ENCODE peak calls at places on chromosomes 4 and X, in six cellular contexts. One of them, this sample, is unnamed. For H4K20me1, the result is how much of the 10 kb centered on the place peaks cover.

GRCh38 chrX:21781525-21781924 is 23.6 kb upstream of the SMPX start:
- DNase-seq in hepatocyte: no peak
- DNase-seq in fibroblast of lung: peak
- DNase-seq in K562: no peak
- DNase-seq in HCT116: no peak
- DNase-seq in OCI-LY7: no peak
- DNase-seq in this sample: no peak

GRCh38 chr4:14636563-14636962 is 365.7 kb upstream of the CPEB2 start:
- DNase-seq in HCT116: no peak
- DNase-seq in fibroblast of lung: no peak
- DNase-seq in OCI-LY7: no peak
- DNase-seq in K562: no peak
- DNase-seq in hepatocyte: no peak
- DNase-seq in this sample: no peak

GRCh38 chrX:120769576-120770341 is 105.9 kb downstream of the CT47B1 start:
- DNase-seq in hepatocyte: peak
- DNase-seq in K562: no peak
- DNase-seq in OCI-LY7: peak
- DNase-seq in fibroblast of lung: peak
- DNase-seq in HCT116: peak
- DNase-seq in this sample: peak

GRCh38 chr4:8287606-8288280 is 18.2 kb downstream of the HTRA3 start:
- DNase-seq in K562: no peak
- DNase-seq in hepatocyte: no peak
- DNase-seq in HCT116: no peak
- DNase-seq in OCI-LY7: no peak
- DNase-seq in fibroblast of lung: no peak
- DNase-seq in this sample: no peak

GRCh38 chr4:139797287-139797686 is 131.7 kb downstream of the MGST2 start:
- DNase-seq in fibroblast of lung: no peak
- DNase-seq in hepatocyte: no peak
- DNase-seq in HCT116: no peak
- DNase-seq in K562: no peak
- DNase-seq in OCI-LY7: no peak
- DNase-seq in this sample: no peak

GRCh38 chr4:92236907-92237306 is 66.9 kb upstream of the GRID2 start:
- DNase-seq in hepatocyte: no peak
- DNase-seq in K562: no peak
- DNase-seq in HCT116: no peak
- DNase-seq in fibroblast of lung: peak
- DNase-seq in OCI-LY7: no peak
- DNase-seq in this sample: no peak

GRCh38 chr4:15649914-15650545 is 5.1 kb downstream of the FBXL5 start:
- DNase-seq in fibroblast of lung: peak
- DNase-seq in OCI-LY7: peak
- DNase-seq in K562: peak
- DNase-seq in HCT116: peak
- DNase-seq in hepatocyte: peak
- DNase-seq in this sample: peak

GRCh38 chr4:156293657-156294297 is 340.1 kb upstream of the CTSO start:
- DNase-seq in HCT116: no peak
- DNase-seq in hepatocyte: peak
- DNase-seq in OCI-LY7: no peak
- DNase-seq in K562: no peak
- DNase-seq in fibroblast of lung: peak
- DNase-seq in this sample: no peak

GRCh38 chrX:96621811-96622210 is 62.8 kb upstream of the DIAPH2 start:
- DNase-seq in OCI-LY7: no peak
- DNase-seq in K562: no peak
- DNase-seq in fibroblast of lung: peak
- DNase-seq in hepatocyte: no peak
- DNase-seq in HCT116: no peak
- DNase-seq in this sample: no peak

GRCh38 chr4:144799486-144799885 is 153.5 kb downstream of the HHIP start:
- DNase-seq in hepatocyte: no peak
- DNase-seq in OCI-LY7: no peak
- DNase-seq in HCT116: no peak
- DNase-seq in fibroblast of lung: no peak
- DNase-seq in K562: no peak
- DNase-seq in this sample: no peak

GRCh38 chr4:3302164-3302785 is 9.5 kb downstream of the RGS12 start:
- DNase-seq in K562: no peak
- DNase-seq in fibroblast of lung: peak
- DNase-seq in HCT116: no peak
- DNase-seq in hepatocyte: no peak
- DNase-seq in OCI-LY7: no peak
- DNase-seq in this sample: no peak

GRCh38 chrX:52355108-52355507 is 13.7 kb upstream of the XAGE2 start:
- DNase-seq in fibroblast of lung: no peak
- DNase-seq in OCI-LY7: no peak
- DNase-seq in K562: no peak
- DNase-seq in hepatocyte: no peak
- DNase-seq in HCT116: no peak
- DNase-seq in this sample: no peak

GRCh38 chrX:24147165-24147564 is 2.4 kb upstream of the ZFX start:
- DNase-seq in OCI-LY7: no peak
- DNase-seq in hepatocyte: no peak
- DNase-seq in K562: no peak
- DNase-seq in fibroblast of lung: no peak
- DNase-seq in HCT116: no peak
- DNase-seq in this sample: no peak
- H3K27ac ChIP-seq in OCI-LY7: peak
- H3K27ac ChIP-seq in hepatocyte: peak
- H3K27ac ChIP-seq in K562: peak
- H3K27ac ChIP-seq in fibroblast of lung: no peak
- H3K27ac ChIP-seq in HCT116: peak
- H3K27ac ChIP-seq in this sample: no peak

DNA sequence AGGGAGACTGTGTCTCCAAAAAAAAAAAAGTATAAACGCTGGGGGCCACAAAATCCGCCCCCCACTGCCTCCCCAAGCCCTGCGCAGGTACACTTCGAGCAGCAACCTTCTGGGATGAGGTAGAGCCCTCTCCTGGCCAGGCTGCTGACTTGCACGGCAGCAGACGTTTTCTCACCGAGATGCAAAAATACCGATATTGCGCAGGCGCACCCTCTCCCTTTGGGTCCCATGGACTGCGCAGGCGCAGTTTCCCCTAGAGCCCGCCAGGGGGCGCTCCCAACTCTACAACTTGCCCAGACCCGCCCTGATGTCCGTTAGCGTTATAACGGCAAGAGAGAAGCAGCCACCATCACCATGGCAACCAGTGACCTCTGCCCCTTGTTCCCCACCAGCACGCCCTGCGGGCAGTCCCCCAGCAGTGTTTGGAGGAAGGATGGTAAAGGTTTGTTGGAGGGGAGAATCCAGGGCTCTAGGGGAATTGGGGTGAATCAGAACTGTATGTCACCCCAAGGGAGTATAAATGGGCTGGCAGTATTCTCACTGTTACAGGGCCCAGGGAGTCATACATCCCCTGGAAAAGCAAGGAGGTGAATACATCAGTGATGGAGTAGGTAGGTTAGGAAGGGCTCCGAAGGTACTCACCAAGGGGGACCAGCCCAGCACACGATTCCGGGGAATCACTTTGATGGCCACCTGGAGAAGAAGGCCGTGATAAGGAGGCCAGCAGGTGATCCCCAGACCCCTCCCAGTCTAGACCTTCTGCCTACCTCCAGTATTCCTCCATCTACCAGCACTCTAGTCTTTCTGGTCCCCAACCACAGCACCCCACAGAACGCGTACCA is 1.5 kb downstream of the PIM2 start:
- DNase-seq in HCT116: peak
- DNase-seq in fibroblast of lung: peak
- DNase-seq in hepatocyte: peak
- DNase-seq in OCI-LY7: peak
- DNase-seq in K562: peak
- DNase-seq in this sample: peak
- H4K20me1 ChIP-seq in HCT116: under half
- H4K20me1 ChIP-seq in fibroblast of lung: under half
- H4K20me1 ChIP-seq in hepatocyte: under half
- H4K20me1 ChIP-seq in OCI-LY7: under half
- H4K20me1 ChIP-seq in K562: under half
- H4K20me1 ChIP-seq in this sample: under half

GRCh38 chr4:38099908-38100407 is 139.8 kb downstream of the PTTG2 start:
- DNase-seq in K562: no peak
- DNase-seq in fibroblast of lung: peak
- DNase-seq in hepatocyte: no peak
- DNase-seq in HCT116: no peak
- DNase-seq in OCI-LY7: no peak
- DNase-seq in this sample: no peak
- H3K27ac ChIP-seq in K562: no peak
- H3K27ac ChIP-seq in fibroblast of lung: no peak
- H3K27ac ChIP-seq in hepatocyte: peak
- H3K27ac ChIP-seq in HCT116: no peak
- H3K27ac ChIP-seq in OCI-LY7: no peak
- H3K27ac ChIP-seq in this sample: no peak

GRCh38 chr4:7058792-7059191 is 9.1 kb downstream of the GRPEL1 start:
- DNase-seq in HCT116: no peak
- DNase-seq in OCI-LY7: no peak
- DNase-seq in K562: no peak
- DNase-seq in fibroblast of lung: no peak
- DNase-seq in hepatocyte: no peak
- DNase-seq in this sample: no peak

GRCh38 chr4:7052923-7053715 is 9.9 kb downstream of the TADA2B start:
- DNase-seq in hepatocyte: no peak
- DNase-seq in fibroblast of lung: peak
- DNase-seq in OCI-LY7: no peak
- DNase-seq in K562: no peak
- DNase-seq in HCT116: no peak
- DNase-seq in this sample: no peak

GRCh38 chr4:7055111-7055989 is 12.2 kb downstream of the TADA2B start:
- DNase-seq in hepatocyte: no peak
- DNase-seq in fibroblast of lung: no peak
- DNase-seq in K562: no peak
- DNase-seq in HCT116: no peak
- DNase-seq in OCI-LY7: no peak
- DNase-seq in this sample: no peak

GRCh38 chr4:7054106-7054880 is 11.1 kb downstream of the TADA2B start:
- DNase-seq in HCT116: no peak
- DNase-seq in OCI-LY7: no peak
- DNase-seq in fibroblast of lung: no peak
- DNase-seq in K562: no peak
- DNase-seq in hepatocyte: no peak
- DNase-seq in this sample: no peak

GRCh38 chr4:7055990-7056325 is 11.9 kb downstream of the GRPEL1 start:
- DNase-seq in K562: no peak
- DNase-seq in fibroblast of lung: no peak
- DNase-seq in OCI-LY7: no peak
- DNase-seq in HCT116: no peak
- DNase-seq in hepatocyte: no peak
- DNase-seq in this sample: no peak
- H4K20me1 ChIP-seq in K562: under half
- H4K20me1 ChIP-seq in fibroblast of lung: under half
- H4K20me1 ChIP-seq in OCI-LY7: under half
- H4K20me1 ChIP-seq in HCT116: under half
- H4K20me1 ChIP-seq in hepatocyte: under half
- H4K20me1 ChIP-seq in this sample: under half

DNA sequence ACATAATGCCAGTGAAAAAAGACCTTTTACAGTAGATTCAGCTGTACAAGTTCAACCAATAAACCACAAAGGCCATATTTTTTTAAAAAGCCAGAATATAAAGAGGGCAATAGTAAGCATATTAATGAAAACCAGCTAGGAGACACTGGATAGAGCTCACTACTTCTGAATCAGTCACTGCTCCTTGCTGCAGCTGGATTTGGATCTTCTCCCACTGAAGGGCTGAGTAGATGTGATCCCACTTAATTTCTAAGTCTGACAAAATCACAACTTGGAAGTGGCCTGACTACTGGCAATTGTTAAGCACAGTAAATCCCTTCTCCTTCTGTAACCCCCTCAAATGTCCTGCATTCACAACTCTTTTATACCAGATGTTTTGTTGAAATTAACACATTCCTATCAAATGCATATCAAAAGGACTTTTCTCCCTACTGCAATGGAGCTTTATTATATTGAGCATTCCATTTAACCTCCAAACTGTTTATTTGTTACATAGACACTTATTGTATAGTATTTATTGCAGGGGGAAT is 72.9 kb downstream of the AMMECR1 start:
- DNase-seq in OCI-LY7: no peak
- DNase-seq in hepatocyte: no peak
- DNase-seq in HCT116: no peak
- DNase-seq in K562: no peak
- DNase-seq in fibroblast of lung: peak
- DNase-seq in this sample: no peak
- H3K27ac ChIP-seq in OCI-LY7: no peak
- H3K27ac ChIP-seq in hepatocyte: no peak
- H3K27ac ChIP-seq in HCT116: no peak
- H3K27ac ChIP-seq in K562: no peak
- H3K27ac ChIP-seq in fibroblast of lung: no peak
- H3K27ac ChIP-seq in this sample: no peak

GRCh38 chr4:77802406-77802805 is 16.8 kb downstream of the CNOT6L start:
- DNase-seq in hepatocyte: no peak
- DNase-seq in OCI-LY7: no peak
- DNase-seq in fibroblast of lung: no peak
- DNase-seq in K562: no peak
- DNase-seq in HCT116: no peak
- DNase-seq in this sample: no peak
- H4K20me1 ChIP-seq in hepatocyte: under half
- H4K20me1 ChIP-seq in OCI-LY7: under half
- H4K20me1 ChIP-seq in fibroblast of lung: under half
- H4K20me1 ChIP-seq in K562: under half
- H4K20me1 ChIP-seq in HCT116: under half
- H4K20me1 ChIP-seq in this sample: under half

GRCh38 chrX:40012800-40013682 is 84.7 kb downstream of the BCOR start:
- DNase-seq in OCI-LY7: peak
- DNase-seq in fibroblast of lung: peak
- DNase-seq in K562: peak
- DNase-seq in HCT116: no peak
- DNase-seq in hepatocyte: peak
- DNase-seq in this sample: no peak
- H3K27ac ChIP-seq in OCI-LY7: peak
- H3K27ac ChIP-seq in fibroblast of lung: peak
- H3K27ac ChIP-seq in K562: peak
- H3K27ac ChIP-seq in HCT116: peak
- H3K27ac ChIP-seq in hepatocyte: peak
- H3K27ac ChIP-seq in this sample: no peak

This sample was measured in Karpas-422.